ENCODE peak calls at places on chromosomes 13 and 19, in four cellular contexts. Z, J, Q and H are unnamed samples.

GRCh38 chr19:6215701-6216235 is 64.0 kb downstream of the MLLT1 start:
- DNase-seq in Z (no peak), J (no peak), Q (no peak), H (peak)

GRCh38 chr19:54803410-54803809 is at the start of gene KIR2DL4:
- DNase-seq in Z (no peak), J (no peak), Q (no peak), H (no peak)

GRCh38 chr19:15673176-15673654 is 328 bp downstream of the CYP4F12 start:
- DNase-seq in Z (peak), J (no peak), Q (no peak), H (no peak)

GRCh38 chr19:43606569-43607229 is 5.2 kb upstream of the SRRM5 start:
- DNase-seq in Z (no peak), J (no peak), Q (no peak), H (no peak)

GRCh38 chr13:90098580-90098979 is 1248.9 kb upstream of the MIR17HG start:
- DNase-seq in Z (no peak), J (no peak), Q (no peak), H (no peak)

GRCh38 chr19:18460313-18460712 is 22.4 kb upstream of the ISYNA1 start:
- DNase-seq in Z (no peak), J (no peak), Q (no peak), H (no peak)

GRCh38 chr13:27573265-27573664 is 47.1 kb downstream of the LNX2 start:
- DNase-seq in Z (peak), J (no peak), Q (no peak), H (no peak)

GRCh38 chr19:30881986-30882385 is 467.2 kb downstream of the TSHZ3 start:
- DNase-seq in Z (no peak), J (no peak), Q (no peak), H (no peak)

GRCh38 chr13:112888238-112889111 is 80.5 kb upstream of the MCF2L start:
- DNase-seq in Z (no peak), J (no peak), Q (no peak), H (no peak)

GRCh38 chr19:16115309-16116039 is 3.8 kb downstream of the RAB8A start:
- DNase-seq in Z (no peak), J (no peak), Q (no peak), H (no peak)

GRCh38 chr19:34493038-34493648 is 11.6 kb downstream of the WTIP start:
- DNase-seq in Z (no peak), J (no peak), Q (no peak), H (no peak)

GRCh38 chr19:42022616-42023015 is 28.6 kb upstream of the ATP1A3 start:
- DNase-seq in Z (no peak), J (no peak), Q (no peak), H (no peak)

GRCh38 chr19:42023121-42023942 is 29.3 kb upstream of the ATP1A3 start:
- DNase-seq in Z (peak), J (no peak), Q (peak), H (peak)

GRCh38 chr19:42021185-42021584 is 27.2 kb upstream of the ATP1A3 start:
- DNase-seq in Z (no peak), J (no peak), Q (no peak), H (no peak)

GRCh38 chr19:42023943-42024260 is 29.9 kb upstream of the ATP1A3 start:
- DNase-seq in Z (no peak), J (no peak), Q (no peak), H (no peak)

DNA sequence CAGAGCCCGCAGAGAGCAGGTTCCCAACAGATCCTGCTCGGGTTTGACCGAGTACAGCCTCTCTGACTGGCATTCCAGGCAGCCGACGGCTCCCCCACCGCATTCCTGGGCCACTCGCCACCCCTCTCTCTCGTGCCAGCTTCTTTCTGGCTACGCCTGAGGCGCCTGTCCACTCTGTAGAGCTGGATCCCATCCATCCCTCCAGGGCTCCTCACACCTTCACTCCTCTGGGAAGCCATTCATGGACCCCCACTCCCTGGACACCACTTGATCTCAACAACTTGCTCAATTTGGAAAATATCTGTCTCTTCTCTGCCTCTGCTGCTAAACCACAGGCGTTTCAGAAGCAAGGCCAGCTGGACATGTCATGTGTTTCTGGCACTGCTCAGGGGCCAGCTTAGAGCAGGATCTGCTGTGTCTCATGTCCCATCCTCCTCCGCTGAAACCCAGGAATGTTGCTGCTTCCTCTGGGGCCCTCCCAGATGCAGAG is 30.6 kb upstream of the ATP1A3 start:
- DNase-seq in Z (no peak), J (no peak), Q (no peak), H (no peak)
- TF ChIP-seq TCF12 in Z (no peak), J (no peak), Q (no peak), H (no peak)

GRCh38 chr13:64723735-64724134 is 2506.4 kb downstream of the PCDH9 start:
- DNase-seq in Z (peak), J (no peak), Q (no peak), H (peak)
- TF ChIP-seq EP300 in Z (no peak), J (no peak), Q (no peak), H (peak)

DNA sequence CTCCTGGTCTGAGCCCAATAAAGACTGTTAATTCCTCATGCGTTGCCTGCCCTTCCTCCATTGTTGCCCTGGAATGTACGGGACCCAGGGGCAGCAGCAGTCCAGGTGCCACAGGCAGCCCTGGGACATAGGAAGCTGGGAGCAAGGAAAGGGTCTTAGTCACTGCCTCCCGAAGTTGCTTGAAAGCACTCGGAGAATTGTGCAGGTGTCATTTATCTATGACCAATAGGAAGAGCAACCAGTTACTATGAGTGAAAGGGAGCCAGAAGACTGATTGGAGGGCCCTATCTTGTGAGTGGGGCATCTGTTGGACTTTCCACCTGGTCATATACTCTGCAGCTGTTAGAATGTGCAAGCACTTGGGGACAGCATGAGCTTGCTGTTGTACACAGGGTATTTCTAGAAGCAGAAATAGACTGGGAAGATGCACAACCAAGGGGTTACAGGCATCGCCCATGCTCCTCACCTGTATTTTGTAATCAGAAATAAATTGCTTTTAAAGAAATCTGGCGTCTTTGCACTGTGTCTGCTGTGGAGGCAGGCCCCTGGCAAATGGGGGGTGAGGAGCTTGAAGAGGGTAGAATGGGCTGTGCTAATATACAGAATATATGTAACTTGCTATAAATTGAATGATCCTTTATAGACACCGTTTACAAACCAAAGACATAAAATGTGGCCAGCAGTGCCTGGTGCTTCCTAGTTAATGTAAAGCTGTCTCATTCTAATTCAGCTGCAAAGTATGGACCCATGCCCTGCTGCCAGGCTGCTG is 4.2 kb upstream of the RPS11 start:
- DNase-seq in Z (no peak), J (no peak), Q (no peak), H (no peak)
- TF ChIP-seq TCF12 in Z (no peak), J (no peak), Q (no peak), H (no peak)

DNA sequence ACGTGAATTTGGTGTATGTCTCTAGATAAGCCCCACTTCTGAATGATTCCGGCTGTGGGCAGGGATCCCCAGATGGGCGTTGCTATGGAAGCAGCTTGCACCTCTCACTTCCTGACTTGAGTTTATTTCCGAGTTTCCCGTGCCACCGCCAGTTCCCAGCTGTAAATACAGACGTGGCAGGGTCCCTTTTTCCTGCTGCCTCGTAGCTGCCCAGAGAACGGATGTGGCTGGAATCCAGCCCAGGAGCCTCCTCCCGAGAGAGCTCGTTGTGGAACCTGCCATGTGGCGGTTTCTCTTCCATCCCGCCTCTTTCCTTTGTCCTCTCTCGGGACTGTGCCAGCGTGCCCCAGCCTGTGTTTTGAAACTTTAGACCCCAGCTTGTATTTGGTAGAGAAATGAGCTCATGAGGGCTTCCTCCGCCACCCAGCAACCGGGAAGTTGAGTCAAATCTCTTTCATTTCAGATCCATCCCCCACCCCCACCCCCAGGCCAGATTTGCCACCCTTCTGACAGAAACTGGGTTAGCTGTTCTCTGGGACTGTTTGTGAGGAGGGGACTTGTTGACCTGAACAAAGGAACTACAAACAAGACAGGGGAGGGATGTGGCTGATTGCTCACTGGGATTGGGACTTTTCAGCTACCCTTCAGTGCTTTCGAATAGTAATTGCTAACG is 96.6 kb downstream of the SIPA1L3 start:
- DNase-seq in Z (no peak), J (peak), Q (peak), H (peak)
- TF ChIP-seq EP300 in Z (no peak), J (no peak), Q (no peak), H (peak)